ENCODE peak calls at places on chromosome 18, in eight cellular contexts. G is left lobe of liver, T is left ventricle myocardium inferior, L is 8988T, V is AML-193, H is HepG2, J is AG10803, S is left ventricle myocardium superior. Q is an unnamed sample.

GRCh38 chr18:13276530-13277520 is 58.3 kb downstream of the LDLRAD4 start:
- DNase-seq in V (no peak), G (no peak), L (no peak), H (no peak), J (no peak), T (no peak), S (no peak), Q (peak; percentile 42)

GRCh38 chr18:14086459-14087231 is 45.6 kb downstream of the ZNF519 start:
- DNase-seq in S (no peak), T (no peak), H (peak; percentile 50), L (peak; percentile 24), J (peak; percentile 44), G (no peak), V (peak; percentile 16), Q (peak; percentile 12)

GRCh38 chr18:63648241-63648640 is 4.2 kb upstream of the SERPINB4 start:
- DNase-seq in L (no peak), J (peak; percentile 16), S (no peak), H (no peak), T (no peak), V (no peak), G (no peak), Q (peak; percentile 15)

GRCh38 chr18:11591957-11592356 is 17.4 kb upstream of the SLC35G4 start:
- DNase-seq in L (no peak), V (no peak), H (no peak), S (no peak), T (no peak), J (no peak), G (no peak), Q (no peak)

GRCh38 chr18:73990241-73990640 is 157.4 kb downstream of the FBXO15 start:
- DNase-seq in V (no peak), T (no peak), J (no peak), G (no peak), H (no peak), S (no peak), L (no peak), Q (no peak)

GRCh38 chr18:78221496-78221895 is 758.1 kb upstream of the SALL3 start:
- DNase-seq in G (no peak), J (no peak), S (no peak), T (no peak), L (no peak), H (no peak), V (no peak), Q (no peak)

GRCh38 chr18:3799515-3799914 is 349.5 kb downstream of the TGIF1 start:
- DNase-seq in S (no peak), H (no peak), V (no peak), T (no peak), G (no peak), J (no peak), L (no peak), Q (no peak)

GRCh38 chr18:36711813-36712444 is 116.9 kb downstream of the TPGS2 start:
- DNase-seq in V (no peak), G (no peak), S (peak; percentile 40), H (no peak), T (peak; percentile 23), L (no peak), J (peak; percentile 74), Q (peak; percentile 87)

GRCh38 chr18:63439334-63439733 is 17.1 kb upstream of the VPS4B start:
- DNase-seq in J (peak; percentile 62), T (no peak), S (no peak), H (peak; percentile 33), G (no peak), V (peak; percentile 67), L (no peak), Q (peak; percentile 41)

Q was measured in astrocyte.